ENCODE peak calls at places on chromosomes 7 and 10, in five cellular contexts. G, I, W, X and B are unnamed samples.

GRCh38 chr10:120392671-120393079 is 64.4 kb upstream of the PLPP4 start:
- DNase-seq in G (no peak), I (no peak), W (no peak), X (no peak), B (no peak)

GRCh38 chr10:130921461-130921860 is 390.1 kb downstream of the TCERG1L start:
- DNase-seq in G (no peak), I (no peak), W (no peak), X (no peak), B (no peak)

GRCh38 chr7:4888161-4888560 is 4.6 kb upstream of the RADIL start:
- DNase-seq in G (no peak), I (no peak), W (no peak), X (no peak), B (no peak)

GRCh38 chr10:99370993-99371392 is 41.8 kb downstream of the CNNM1 start:
- DNase-seq in G (peak), I (peak), W (peak), X (no peak), B (peak)

GRCh38 chr10:78365711-78366110 is 332.0 kb downstream of the RPS24 start:
- DNase-seq in G (no peak), I (no peak), W (no peak), X (no peak), B (peak)

GRCh38 chr7:156015237-156016020 is 203.2 kb upstream of the SHH start:
- DNase-seq in G (no peak), I (no peak), W (no peak), X (no peak), B (no peak)

GRCh38 chr10:6218692-6219493 is 16.2 kb downstream of the PFKFB3 start:
- DNase-seq in G (no peak), I (no peak), W (no peak), X (no peak), B (peak)

GRCh38 chr7:76997381-76998262 is 34.5 kb downstream of the SPDYE17 start:
- DNase-seq in G (no peak), I (no peak), W (no peak), X (no peak), B (no peak)

GRCh38 chr10:10993785-10994184 is 23.9 kb upstream of the CELF2 start:
- DNase-seq in G (no peak), I (no peak), W (no peak), X (no peak), B (no peak)

GRCh38 chr7:22854158-22855048 is 31.8 kb upstream of the TOMM7 start:
- DNase-seq in G (peak), I (peak), W (peak), X (peak), B (peak)
- TF ChIP-seq CTCF in G (no peak), I (no peak), W (no peak), X (peak), B (peak)

GRCh38 chr10:124647421-124648130 is 96.6 kb downstream of the FAM53B start:
- DNase-seq in G (peak), I (no peak), W (peak), X (no peak), B (peak)
- TF ChIP-seq CTCF in G (no peak), I (peak), W (peak), X (no peak), B (peak)

GRCh38 chr7:22782616-22783232 is 39.9 kb downstream of the TOMM7 start:
- DNase-seq in G (peak), I (peak), W (peak), X (no peak), B (peak)
- TF ChIP-seq CTCF in G (peak), I (peak), W (peak), X (peak), B (peak)

GRCh38 chr7:115548756-115549155 is 481.8 kb downstream of the TFEC start:
- DNase-seq in G (no peak), I (no peak), W (peak), X (no peak), B (no peak)
- TF ChIP-seq CTCF in G (no peak), I (no peak), W (no peak), X (no peak), B (no peak)

DNA sequence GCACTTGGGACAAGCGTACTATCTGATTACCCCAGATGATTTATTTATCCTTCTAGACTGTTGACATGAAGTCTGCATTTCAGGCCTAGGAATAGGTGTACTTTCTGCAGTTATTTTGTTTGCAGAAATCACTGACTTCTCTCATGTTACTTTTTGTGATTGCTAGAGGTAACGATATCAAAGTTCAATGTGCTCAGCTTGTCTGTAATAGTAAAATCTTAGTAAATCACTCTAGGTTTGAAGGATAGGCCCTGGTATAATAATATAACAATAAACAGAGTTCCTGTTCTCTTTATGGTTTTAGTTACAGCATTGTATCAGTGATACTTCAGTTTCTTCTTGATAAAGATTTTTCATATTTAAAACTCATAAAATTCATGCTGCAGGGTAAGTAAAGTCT is 75.4 kb upstream of the HDAC9 start:
- DNase-seq in G (no peak), I (no peak), W (no peak), X (no peak), B (no peak)
- TF ChIP-seq CTCF in G (no peak), I (no peak), W (no peak), X (no peak), B (no peak)

GRCh38 chr10:19828278-19829049 is 12.2 kb downstream of the PLXDC2 start:
- DNase-seq in G (no peak), I (peak), W (peak), X (no peak), B (no peak)

GRCh38 chr10:19833508-19833824 is 17.2 kb downstream of the PLXDC2 start:
- DNase-seq in G (no peak), I (no peak), W (no peak), X (no peak), B (no peak)

GRCh38 chr10:19835952-19836351 is 19.7 kb downstream of the PLXDC2 start:
- DNase-seq in G (no peak), I (no peak), W (no peak), X (no peak), B (no peak)

GRCh38 chr10:19832624-19833507 is 16.6 kb downstream of the PLXDC2 start:
- DNase-seq in G (no peak), I (peak), W (no peak), X (no peak), B (no peak)
- TF ChIP-seq CTCF in G (no peak), I (no peak), W (no peak), X (no peak), B (no peak)

GRCh38 chr10:385571-386300 is 250.5 kb downstream of the ZMYND11 start:
- DNase-seq in G (no peak), I (no peak), W (no peak), X (no peak), B (no peak)

GRCh38 chr10:381805-382204 is 246.6 kb downstream of the ZMYND11 start:
- DNase-seq in G (no peak), I (no peak), W (no peak), X (no peak), B (no peak)

GRCh38 chr10:386751-387693 is 251.8 kb downstream of the ZMYND11 start:
- DNase-seq in G (no peak), I (no peak), W (no peak), X (no peak), B (no peak)

GRCh38 chr10:381346-381745 is 246.1 kb downstream of the ZMYND11 start:
- DNase-seq in G (no peak), I (no peak), W (no peak), X (no peak), B (no peak)

DNA sequence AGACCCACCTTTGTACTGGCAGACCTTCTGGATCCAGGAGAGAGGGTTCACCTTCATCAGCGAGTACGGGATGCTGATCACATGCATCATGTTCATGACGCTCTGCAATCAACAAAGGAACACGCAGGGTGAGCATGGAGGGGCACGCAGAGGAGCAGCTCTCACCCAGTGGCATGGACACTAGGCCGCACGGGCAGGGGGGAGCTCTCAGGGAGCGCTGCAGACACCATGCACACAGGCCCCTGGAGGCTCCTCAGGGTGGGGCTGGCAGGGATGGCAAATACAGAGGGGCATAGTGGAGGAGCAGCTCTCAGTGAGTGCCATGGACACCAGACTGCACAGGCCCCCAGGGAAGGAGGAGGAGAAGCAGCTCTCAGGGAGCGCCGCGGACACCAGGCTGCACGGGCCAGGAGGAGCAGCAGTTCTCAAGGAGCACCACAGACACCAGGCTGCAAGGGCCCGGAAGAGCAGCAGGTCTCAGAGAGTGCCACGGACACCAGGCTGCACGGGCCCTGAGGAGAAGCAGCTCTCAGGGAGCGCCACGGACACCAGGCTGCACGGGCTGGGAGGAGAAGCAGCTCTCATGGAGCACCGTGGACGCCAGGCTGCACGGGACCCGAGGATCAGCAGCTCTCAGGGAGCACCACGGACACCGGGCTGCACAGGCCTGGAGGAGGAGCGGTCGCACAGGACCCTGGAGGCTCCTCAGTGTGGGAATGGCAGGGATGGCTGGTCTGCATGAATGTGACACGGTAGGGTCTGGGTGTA is 249.5 kb downstream of the ZMYND11 start:
- DNase-seq in G (no peak), I (no peak), W (no peak), X (no peak), B (no peak)
- TF ChIP-seq CTCF in G (no peak), I (no peak), W (no peak), X (no peak), B (no peak)

GRCh38 chr7:108367314-108367713 is 88.9 kb downstream of the NRCAM start:
- DNase-seq in G (no peak), I (no peak), W (no peak), X (no peak), B (no peak)
- TF ChIP-seq CTCF in G (no peak), I (no peak), W (no peak), X (no peak), B (no peak)

DNA sequence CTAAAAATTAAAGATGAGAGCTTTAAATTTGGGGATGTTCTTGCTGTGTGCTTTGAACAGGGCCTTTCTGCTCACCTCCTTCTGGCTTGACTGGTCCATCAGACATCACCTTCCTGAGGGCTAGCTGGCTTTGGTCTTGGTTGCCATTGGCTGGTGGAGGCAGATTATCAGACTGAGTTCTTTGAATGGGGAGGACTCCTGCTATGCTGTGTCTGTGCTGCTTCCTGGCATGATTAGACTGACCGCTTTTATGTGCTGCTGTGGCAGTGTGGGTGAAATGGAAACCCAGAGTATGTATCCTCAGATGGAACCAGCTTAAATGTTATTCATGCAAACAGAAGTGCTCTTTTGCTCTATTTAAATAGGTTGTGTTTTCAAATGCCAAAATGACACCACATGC is 341.6 kb downstream of the PCLO start:
- DNase-seq in G (no peak), I (no peak), W (no peak), X (no peak), B (no peak)
- TF ChIP-seq CTCF in G (no peak), I (no peak), W (no peak), X (no peak), B (no peak)

DNA sequence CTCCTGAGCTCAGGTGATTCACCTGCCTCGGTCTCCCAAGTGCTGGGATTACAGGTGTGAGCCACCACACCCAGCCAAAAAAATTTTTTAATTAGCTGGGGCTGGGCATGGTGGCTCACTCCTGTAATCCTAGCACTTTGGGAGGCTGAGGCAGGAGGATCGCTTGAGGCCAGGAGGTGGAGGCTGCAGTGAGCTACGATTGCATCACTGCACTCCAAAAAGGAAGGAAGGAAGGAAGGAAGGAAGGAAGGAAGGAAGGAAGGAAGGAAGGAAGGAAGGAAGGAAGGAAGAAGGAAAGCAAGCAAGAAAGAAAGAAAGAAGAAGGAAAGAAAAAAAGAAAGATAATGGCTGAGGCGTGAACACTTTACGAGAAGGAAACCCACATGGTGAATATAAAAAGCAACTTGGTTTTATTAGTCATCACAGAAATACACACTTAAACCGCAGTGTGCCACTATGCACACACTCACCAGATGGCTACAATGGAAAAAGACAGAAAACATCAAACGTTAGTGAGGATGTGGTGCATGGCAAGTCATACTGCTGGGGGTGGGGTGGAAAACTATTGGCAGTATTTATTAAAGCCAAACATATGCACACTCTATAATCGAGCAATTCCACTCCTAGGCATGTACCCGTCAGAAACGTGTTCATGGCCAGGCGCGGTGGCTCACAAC is 4.4 kb upstream of the CCL26 start:
- DNase-seq in G (no peak), I (no peak), W (peak), X (no peak), B (peak)
- TF ChIP-seq CTCF in G (no peak), I (no peak), W (no peak), X (no peak), B (peak)